ENCODE peak calls at places on chromosome 10, in six cellular contexts. M is ACHN, C is endothelial cell of umbilical vein, G is T-helper 22 cell, Y is PC-3, S is ascending aorta. W is an unnamed sample.

GRCh38 chr10:83917519-83918506 is 221.5 kb upstream of the GHITM start:
- DNase-seq in M (no peak), C (peak), G (no peak), Y (no peak), S (no peak), W (no peak)

GRCh38 chr10:14093735-14094484 is 236.8 kb downstream of the FRMD4A start:
- DNase-seq in M (peak), C (peak), G (no peak), Y (peak), S (no peak), W (no peak)

GRCh38 chr10:83083866-83084265 is 1055.4 kb upstream of the GHITM start:
- DNase-seq in M (no peak), C (no peak), G (no peak), Y (no peak), S (no peak), W (no peak)

GRCh38 chr10:71696635-71697326 is 22.8 kb downstream of the C10orf105 start:
- DNase-seq in M (peak), C (peak), G (peak), Y (peak), S (no peak), W (no peak)

GRCh38 chr10:1022413-1022812 is 3.2 kb downstream of the IDI2 start:
- DNase-seq in M (no peak), C (no peak), G (no peak), Y (no peak), S (peak), W (no peak)

GRCh38 chr10:34137955-34138354 is 677.1 kb downstream of the PARD3 start:
- DNase-seq in M (no peak), C (no peak), G (no peak), Y (peak), S (no peak), W (no peak)

GRCh38 chr10:49579621-49580020 is 30.5 kb upstream of the SLC18A3 start:
- DNase-seq in M (no peak), C (no peak), G (no peak), Y (no peak), S (no peak), W (no peak)

GRCh38 chr10:132001238-132001977 is 19.7 kb upstream of the BNIP3 start:
- DNase-seq in M (peak), C (no peak), G (no peak), Y (peak), S (no peak), W (no peak)

GRCh38 chr10:74967850-74968620 is 141.6 kb downstream of the KAT6B start:
- DNase-seq in M (no peak), C (peak), G (no peak), Y (peak), S (no peak), W (no peak)

GRCh38 chr10:48614481-48615383 is 9.9 kb upstream of the ARHGAP22 start:
- DNase-seq in M (peak), C (peak), G (no peak), Y (peak), S (no peak), W (no peak)

GRCh38 chr10:70940834-70941568 is 52.6 kb upstream of the PCBD1 start:
- DNase-seq in M (no peak), C (no peak), G (no peak), Y (peak), S (no peak), W (no peak)

GRCh38 chr10:82221750-82222149 is 346.8 kb downstream of the NRG3 start:
- DNase-seq in M (no peak), C (no peak), G (no peak), Y (no peak), S (no peak), W (no peak)

GRCh38 chr10:77798940-77799339 is 127.6 kb downstream of the DLG5 start:
- DNase-seq in M (no peak), C (no peak), G (no peak), Y (no peak), S (no peak), W (no peak)

GRCh38 chr10:111273635-111274034 is 196.8 kb downstream of the ADRA2A start:
- DNase-seq in M (no peak), C (no peak), G (no peak), Y (no peak), S (no peak), W (no peak)

GRCh38 chr10:93143286-93143685 is 69.6 kb downstream of the CYP26A1 start:
- DNase-seq in M (no peak), C (no peak), G (no peak), Y (no peak), S (no peak), W (no peak)

GRCh38 chr10:86729677-86730076 is 26.7 kb upstream of the BMPR1A start:
- DNase-seq in M (no peak), C (no peak), G (no peak), Y (no peak), S (no peak), W (no peak)

GRCh38 chr10:4243651-4244050 is 458.6 kb upstream of the KLF6 start:
- DNase-seq in M (peak), C (peak), G (no peak), Y (peak), S (peak), W (no peak)

GRCh38 chr10:22824984-22825383 is 102.9 kb upstream of the ARMC3 start:
- DNase-seq in M (no peak), C (peak), G (no peak), Y (peak), S (no peak), W (no peak)

GRCh38 chr10:97508342-97508741 is 9.6 kb downstream of the UBTD1 start:
- DNase-seq in M (peak), C (peak), G (no peak), Y (peak), S (no peak), W (no peak)

GRCh38 chr10:70085975-70086613 is 33.4 kb downstream of the MACROH2A2 start:
- DNase-seq in M (no peak), C (no peak), G (no peak), Y (no peak), S (no peak), W (no peak)

GRCh38 chr10:6141296-6142151 is 52.7 kb downstream of the RBM17 start:
- DNase-seq in M (peak), C (no peak), G (no peak), Y (peak), S (no peak), W (peak)

GRCh38 chr10:30702860-30703259 is 73.3 kb upstream of the LYZL2 start:
- DNase-seq in M (no peak), C (no peak), G (no peak), Y (no peak), S (no peak), W (no peak)

GRCh38 chr10:13698217-13698616 is 111.5 kb downstream of the PRPF18 start:
- DNase-seq in M (no peak), C (no peak), G (no peak), Y (no peak), S (no peak), W (no peak)

GRCh38 chr10:60312818-60313588 is 76.7 kb downstream of the ANK3 start:
- DNase-seq in M (no peak), C (peak), G (no peak), Y (peak), S (no peak), W (no peak)

GRCh38 chr10:69130251-69130650 is 6.3 kb downstream of the VPS26A start:
- DNase-seq in M (no peak), C (no peak), G (no peak), Y (no peak), S (no peak), W (no peak)

GRCh38 chr10:121624778-121625330 is 26.6 kb upstream of the FGFR2 start:
- DNase-seq in M (no peak), C (no peak), G (no peak), Y (no peak), S (no peak), W (no peak)

GRCh38 chr10:69326692-69327091 is 48.4 kb downstream of the HK1 start:
- DNase-seq in M (no peak), C (no peak), G (no peak), Y (no peak), S (no peak), W (no peak)

GRCh38 chr10:117594722-117595121 is 52.2 kb downstream of the EMX2 start:
- DNase-seq in M (no peak), C (no peak), G (no peak), Y (peak), S (no peak), W (no peak)

GRCh38 chr10:58382489-58382995 is 2.7 kb upstream of the TFAM start:
- DNase-seq in M (no peak), C (no peak), G (no peak), Y (no peak), S (no peak), W (no peak)

GRCh38 chr10:11988924-11989323 is 53.7 kb downstream of the UPF2 start:
- DNase-seq in M (no peak), C (no peak), G (no peak), Y (no peak), S (no peak), W (no peak)

GRCh38 chr10:16063350-16063749 is 203.0 kb upstream of the MINDY3 start:
- DNase-seq in M (no peak), C (no peak), G (no peak), Y (no peak), S (no peak), W (no peak)

GRCh38 chr10:95517536-95518454 is 43.4 kb downstream of the SORBS1 start:
- DNase-seq in M (peak), C (peak), G (no peak), Y (peak), S (no peak), W (no peak)

GRCh38 chr10:72733989-72734388 is 42.0 kb downstream of the MCU start:
- DNase-seq in M (no peak), C (no peak), G (no peak), Y (no peak), S (no peak), W (no peak)

GRCh38 chr10:132148261-132149251 is 38.2 kb upstream of the DPYSL4 start:
- DNase-seq in M (no peak), C (no peak), G (no peak), Y (no peak), S (no peak), W (no peak)

GRCh38 chr10:31242902-31243301 is 76.1 kb upstream of the ZEB1 start:
- DNase-seq in M (peak), C (peak), G (no peak), Y (peak), S (peak), W (peak)

GRCh38 chr10:12337407-12337806 is 11.9 kb upstream of the CAMK1D start:
- DNase-seq in M (no peak), C (no peak), G (no peak), Y (no peak), S (no peak), W (no peak)

W was measured in GOT3.